ENCODE peak calls at places on chromosome 17, in seven cellular contexts. O is H9, Z is IMR-90, Q is H1, H is mesendoderm, X is neuronal stem cell, U is mesenchymal stem cell. C is an unnamed sample.

GRCh38 chr17:73343168-73343634 is 31.4 kb upstream of the CDC42EP4 start:
- DNase-seq in O (peak; percentile 94), Z (peak; percentile 88), Q (peak; percentile 81), H (peak; percentile 96), X (peak; percentile 95), U (peak; percentile 85), C (no peak)

GRCh38 chr17:63132509-63132911 is 166.5 kb downstream of the TANC2 start:
- DNase-seq in O (no peak), Z (no peak), Q (no peak), H (no peak), X (no peak), U (peak; percentile 17), C (no peak)

GRCh38 chr17:41464682-41465081 is 2.5 kb downstream of the KRT32 start:
- DNase-seq in O (no peak), Z (peak; percentile 91), Q (no peak), H (no peak), X (no peak), U (peak; percentile 43), C (peak; percentile 25)

GRCh38 chr17:79695293-79696158 is 35.2 kb upstream of the ENPP7 start:
- DNase-seq in O (no peak), Z (no peak), Q (no peak), H (no peak), X (no peak), U (no peak), C (no peak)

GRCh38 chr17:38687291-38687690 is 12.5 kb upstream of the EPOP start:
- DNase-seq in O (no peak), Z (peak; percentile 72), Q (no peak), H (no peak), X (no peak), U (peak; percentile 48), C (no peak)

GRCh38 chr17:12631076-12631475 is 34.6 kb upstream of the MYOCD start:
- DNase-seq in O (no peak), Z (peak; percentile 43), Q (no peak), H (no peak), X (no peak), U (no peak), C (no peak)

GRCh38 chr17:46147167-46147749 is 46.0 kb downstream of the KANSL1 start:
- DNase-seq in O (no peak), Z (no peak), Q (no peak), H (no peak), X (no peak), U (no peak), C (no peak)

GRCh38 chr17:49061524-49061943 is 64.3 kb downstream of the IGF2BP1 start:
- DNase-seq in O (no peak), Z (peak; percentile 36), Q (no peak), H (peak; percentile 39), X (no peak), U (peak; percentile 38), C (no peak)

GRCh38 chr17:63961355-63962207 is 11.1 kb downstream of the SCN4A start:
- DNase-seq in O (peak; percentile 100), Z (peak; percentile 53), Q (peak; percentile 100), H (peak; percentile 98), X (peak; percentile 97), U (peak; percentile 78), C (peak; percentile 13)

GRCh38 chr17:37779554-37779953 is 34.7 kb upstream of the HNF1B start:
- DNase-seq in O (no peak), Z (peak; percentile 85), Q (no peak), H (no peak), X (no peak), U (no peak), C (no peak)

GRCh38 chr17:17466511-17466910 is 10.3 kb upstream of the MED9 start:
- DNase-seq in O (no peak), Z (no peak), Q (no peak), H (no peak), X (no peak), U (no peak), C (no peak)

GRCh38 chr17:1091885-1092284 is 87.9 kb downstream of the ABR start:
- DNase-seq in O (no peak), Z (no peak), Q (no peak), H (no peak), X (no peak), U (no peak), C (no peak)
- H4K8ac ChIP-seq in O (no peak overlapping the region), Z (no peak overlapping the region), Q (no peak overlapping the region), H (no peak overlapping the region), X (no peak overlapping the region), U (no peak overlapping the region), C (no peak overlapping the region)

GRCh38 chr17:14301761-14302401 is 1.0 kb downstream of the HS3ST3B1 start:
- DNase-seq in O (peak; percentile 52), Z (peak; percentile 48), Q (peak; percentile 63), H (no peak), X (no peak), U (peak; percentile 75), C (peak; percentile 55)

GRCh38 chr17:14302421-14303099 is 1.7 kb downstream of the HS3ST3B1 start:
- DNase-seq in O (peak; percentile 83), Z (peak; percentile 86), Q (peak; percentile 86), H (peak; percentile 86), X (peak; percentile 82), U (peak; percentile 86), C (peak; percentile 84)

GRCh38 chr17:14299261-14300093 is 1.4 kb upstream of the HS3ST3B1 start:
- DNase-seq in O (peak; percentile 79), Z (no peak), Q (peak; percentile 79), H (peak; percentile 63), X (no peak), U (peak; percentile 69), C (peak; percentile 58)

GRCh38 chr17:14300628-14301278 is at the start of gene HS3ST3B1:
- DNase-seq in O (peak; percentile 100), Z (peak; percentile 100), Q (peak; percentile 98), H (peak; percentile 100), X (peak; percentile 99), U (peak; percentile 100), C (peak; percentile 100)

DNA sequence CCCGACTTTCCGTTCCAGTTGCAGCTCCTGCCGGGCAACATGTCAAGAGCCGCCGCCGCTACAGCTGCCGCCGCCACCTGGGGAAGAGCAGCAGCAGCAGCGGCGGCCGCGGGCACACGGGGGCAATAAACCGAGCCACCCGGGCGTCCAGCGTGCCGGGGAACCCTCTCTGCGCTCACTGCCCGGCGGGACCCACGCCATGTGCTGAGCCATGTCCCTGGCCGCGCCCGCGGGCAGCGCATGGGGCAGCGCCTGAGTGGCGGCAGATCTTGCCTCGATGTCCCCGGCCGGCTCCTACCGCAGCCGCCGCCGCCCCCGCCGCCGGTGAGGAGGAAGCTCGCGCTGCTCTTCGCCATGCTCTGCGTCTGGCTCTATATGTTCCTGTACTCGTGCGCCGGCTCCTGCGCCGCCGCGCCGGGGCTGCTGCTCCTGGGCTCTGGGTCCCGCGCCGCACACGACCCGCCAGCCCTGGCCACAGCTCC is 439 bp downstream of the HS3ST3B1 start:
- DNase-seq in O (no peak), Z (no peak), Q (no peak), H (no peak), X (no peak), U (no peak), C (peak; percentile 45)
- H4K8ac ChIP-seq in O (no peak overlapping the region), Z (no peak overlapping the region), Q (peak overlapping the region; percentile 22), H (no peak overlapping the region), X (no peak overlapping the region), U (peak overlapping the region; percentile 66), C (no peak overlapping the region)

GRCh38 chr17:10059684-10060211 is 138.7 kb downstream of the GAS7 start:
- DNase-seq in O (no peak), Z (peak; percentile 15), Q (no peak), H (no peak), X (no peak), U (peak; percentile 65), C (no peak)
- H4K8ac ChIP-seq in O (no peak overlapping the region), Z (no peak overlapping the region), Q (no peak overlapping the region), H (no peak overlapping the region), X (no peak overlapping the region), U (no peak overlapping the region), C (peak overlapping the region; percentile 33)

GRCh38 chr17:71764507-71764906 is 356.3 kb upstream of the SOX9 start:
- DNase-seq in O (peak; percentile 87), Z (no peak), Q (peak; percentile 63), H (peak; percentile 81), X (peak; percentile 15), U (peak; percentile 25), C (no peak)
- H4K8ac ChIP-seq in O (no peak overlapping the region), Z (no peak overlapping the region), Q (no peak overlapping the region), H (no peak overlapping the region), X (no peak overlapping the region), U (no peak overlapping the region), C (no peak overlapping the region)

DNA sequence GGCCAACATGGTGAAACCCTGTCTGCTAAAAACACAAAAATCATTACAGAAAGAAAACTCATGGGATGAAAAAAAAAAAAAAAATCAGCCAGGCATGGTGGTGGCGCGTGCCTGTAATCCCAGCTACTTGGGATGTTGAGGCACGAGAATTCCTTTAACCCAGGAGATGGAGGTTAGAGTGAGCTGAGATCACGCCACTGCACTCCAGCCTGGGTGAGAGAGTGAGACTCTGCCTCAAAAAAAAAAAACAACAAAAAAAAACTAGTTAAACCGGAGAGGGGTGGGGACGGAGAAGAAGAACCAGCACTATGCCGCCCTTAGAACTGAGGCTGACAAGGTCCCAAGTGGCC is 7.4 kb upstream of the NOTUM start:
- DNase-seq in O (no peak), Z (no peak), Q (no peak), H (no peak), X (no peak), U (no peak), C (peak; percentile 53)
- H4K8ac ChIP-seq in O (no peak overlapping the region), Z (peak overlapping the region; percentile 72), Q (no peak overlapping the region), H (no peak overlapping the region), X (no peak overlapping the region), U (no peak overlapping the region), C (no peak overlapping the region)

GRCh38 chr17:27976331-27976730 is 66.1 kb upstream of the NLK start:
- DNase-seq in O (no peak), Z (no peak), Q (no peak), H (no peak), X (no peak), U (no peak), C (no peak)
- H4K8ac ChIP-seq in O (no peak overlapping the region), Z (no peak overlapping the region), Q (no peak overlapping the region), H (no peak overlapping the region), X (no peak overlapping the region), U (no peak overlapping the region), C (no peak overlapping the region)

DNA sequence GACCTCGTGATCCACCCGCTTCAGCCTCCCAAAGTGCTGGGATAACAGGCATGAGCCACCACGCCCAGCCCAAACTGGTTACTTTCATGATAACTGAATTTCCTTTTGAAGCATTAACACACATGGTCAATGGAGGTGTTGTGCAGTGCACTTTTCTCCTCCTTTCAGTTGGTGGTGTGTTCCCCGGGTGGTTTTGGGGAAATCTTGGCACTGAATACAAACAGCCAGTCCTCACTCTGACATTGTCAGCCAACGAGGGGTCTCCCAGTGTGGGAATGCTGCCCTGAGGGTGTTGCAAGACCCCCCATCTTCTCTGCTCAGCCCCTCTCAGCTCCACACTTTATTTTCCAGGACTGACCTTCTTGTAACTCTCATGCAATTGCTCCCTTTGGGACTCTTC is 70.5 kb downstream of the SOX9 start:
- DNase-seq in O (no peak), Z (no peak), Q (no peak), H (no peak), X (no peak), U (no peak), C (no peak)
- H4K8ac ChIP-seq in O (no peak overlapping the region), Z (peak overlapping the region; percentile 78), Q (no peak overlapping the region), H (no peak overlapping the region), X (no peak overlapping the region), U (no peak overlapping the region), C (no peak overlapping the region)

C was measured in trophoblast cell.